ENCODE peak calls at places on chromosomes 3 and 15, in six cellular contexts. F is cardiac muscle cell; Y is CD8-positive, alpha-beta memory T cell; O is mucosa of descending colon; Q is tibial artery; U is MM.1S. K is an unnamed sample.

GRCh38 chr3:126983653-126984390 is 907 bp downstream of the PLXNA1 start:
- DNase-seq in F (peak; percentile 62), Y (no peak), O (peak; percentile 60), Q (no peak), U (no peak), K (no peak)

GRCh38 chr3:179464296-179465092 is 13.2 kb upstream of the GNB4 start:
- DNase-seq in F (no peak), Y (no peak), O (no peak), Q (no peak), U (peak; percentile 23), K (peak; percentile 30)

GRCh38 chr3:80213076-80213475 is 445.3 kb upstream of the ROBO1 start:
- DNase-seq in F (peak; percentile 4), Y (no peak), O (no peak), Q (no peak), U (no peak), K (no peak)

GRCh38 chr3:41679412-41679811 is 282.5 kb downstream of the ULK4 start:
- DNase-seq in F (no peak), Y (no peak), O (no peak), Q (no peak), U (no peak), K (no peak)

GRCh38 chr3:121232309-121233225 is 313.2 kb downstream of the POLQ start:
- DNase-seq in F (no peak), Y (no peak), O (no peak), Q (no peak), U (peak; percentile 57), K (no peak)

GRCh38 chr15:51218249-51218648 is 120.1 kb downstream of the CYP19A1 start:
- DNase-seq in F (no peak), Y (no peak), O (no peak), Q (no peak), U (no peak), K (no peak)

GRCh38 chr3:38151667-38152265 is 13.3 kb downstream of the MYD88 start:
- DNase-seq in F (no peak), Y (peak; percentile 46), O (no peak), Q (no peak), U (no peak), K (no peak)

GRCh38 chr3:147408180-147409105 is 722 bp upstream of the ZIC1 start:
- DNase-seq in F (no peak), Y (no peak), O (no peak), Q (no peak), U (no peak), K (no peak)

GRCh38 chr15:79206940-79207339 is 75.6 kb upstream of the ANKRD34C start:
- DNase-seq in F (no peak), Y (no peak), O (no peak), Q (no peak), U (no peak), K (no peak)

GRCh38 chr3:133301194-133301593 is 98.7 kb upstream of the BFSP2 start:
- DNase-seq in F (no peak), Y (no peak), O (no peak), Q (no peak), U (no peak), K (no peak)

GRCh38 chr3:44685128-44685800 is 27.2 kb upstream of the ZNF502 start:
- DNase-seq in F (peak; percentile 87), Y (peak; percentile 44), O (peak; percentile 78), Q (peak; percentile 58), U (peak; percentile 92), K (peak; percentile 88)

GRCh38 chr3:44048949-44049348 is 192.7 kb upstream of the TOPAZ1 start:
- DNase-seq in F (no peak), Y (no peak), O (no peak), Q (no peak), U (no peak), K (no peak)

GRCh38 chr3:9875448-9875847 is 4.6 kb downstream of the CIDEC start:
- DNase-seq in F (no peak), Y (no peak), O (no peak), Q (no peak), U (no peak), K (no peak)

GRCh38 chr15:81813215-81813614 is 232.6 kb downstream of the MEX3B start:
- DNase-seq in F (no peak), Y (no peak), O (no peak), Q (no peak), U (peak; percentile 21), K (no peak)

GRCh38 chr3:197378987-197379718 is 80.7 kb upstream of the DLG1 start:
- DNase-seq in F (no peak), Y (no peak), O (no peak), Q (no peak), U (peak; percentile 38), K (no peak)

GRCh38 chr3:97911459-97911858 is 60.8 kb downstream of the RIOX2 start:
- DNase-seq in F (no peak), Y (no peak), O (no peak), Q (no peak), U (no peak), K (no peak)

GRCh38 chr3:109687626-109688025 is 350.3 kb upstream of the DPPA4 start:
- DNase-seq in F (no peak), Y (no peak), O (no peak), Q (no peak), U (no peak), K (no peak)

GRCh38 chr3:112786002-112786590 is 60.6 kb downstream of the CD200R1L start:
- DNase-seq in F (peak; percentile 74), Y (no peak), O (no peak), Q (no peak), U (no peak), K (no peak)

GRCh38 chr3:61927332-61927731 is 366.0 kb downstream of the PTPRG start:
- DNase-seq in F (no peak), Y (no peak), O (peak; percentile 30), Q (peak; percentile 73), U (no peak), K (peak; percentile 89)

GRCh38 chr3:139772539-139773500 is 95.0 kb upstream of the NMNAT3 start:
- DNase-seq in F (no peak), Y (no peak), O (no peak), Q (no peak), U (no peak), K (no peak)

GRCh38 chr3:134650431-134651346 is at the start of gene KY:
- DNase-seq in F (peak; percentile 68), Y (no peak), O (peak; percentile 30), Q (no peak), U (peak; percentile 80), K (peak; percentile 80)

GRCh38 chr3:150081084-150081483 is 110.4 kb upstream of the PFN2 start:
- DNase-seq in F (no peak), Y (no peak), O (no peak), Q (no peak), U (no peak), K (no peak)

GRCh38 chr3:130834476-130834875 is 59.4 kb upstream of the ATP2C1 start:
- DNase-seq in F (no peak), Y (no peak), O (no peak), Q (no peak), U (no peak), K (no peak)

GRCh38 chr15:89628301-89628700 is 27.0 kb downstream of the KIF7 start:
- DNase-seq in F (no peak), Y (no peak), O (no peak), Q (no peak), U (no peak), K (peak; percentile 44)

GRCh38 chr15:90868261-90868689 is at the start of gene FURIN:
- DNase-seq in F (no peak), Y (no peak), O (peak; percentile 74), Q (no peak), U (no peak), K (peak; percentile 49)
- H3K4me1 ChIP-seq in F (peaks cover 28% of the 10 kb centered on the region), Y (peaks cover 30% of the 10 kb centered on the region), O (peaks cover 22% of the 10 kb centered on the region), Q (peaks cover 30% of the 10 kb centered on the region), U (no peaks in the 10 kb centered on the region), K (peaks cover 17% of the 10 kb centered on the region)

GRCh38 chr3:195162033-195162669 is 108.8 kb downstream of the XXYLT1 start:
- DNase-seq in F (no peak), Y (peak; percentile 13), O (no peak), Q (peak; percentile 42), U (peak; percentile 59), K (no peak)
- H3K4me1 ChIP-seq in F (peaks cover 8% of the 10 kb centered on the region), Y (peaks cover 15% of the 10 kb centered on the region), O (peaks cover 10% of the 10 kb centered on the region), Q (no peaks in the 10 kb centered on the region), U (peaks cover 47% of the 10 kb centered on the region), K (peaks cover 9% of the 10 kb centered on the region)

GRCh38 chr15:65785151-65785550 is 6.9 kb downstream of the DENND4A start:
- DNase-seq in F (no peak), Y (no peak), O (no peak), Q (no peak), U (no peak), K (no peak)
- H3K4me1 ChIP-seq in F (no peaks in the 10 kb centered on the region), Y (peaks cover 33% of the 10 kb centered on the region), O (peaks cover 6% of the 10 kb centered on the region), Q (peaks cover 10% of the 10 kb centered on the region), U (no peaks in the 10 kb centered on the region), K (peaks cover 3% of the 10 kb centered on the region)

GRCh38 chr15:67125589-67126502 is 60.4 kb downstream of the SMAD3 start:
- DNase-seq in F (no peak), Y (no peak), O (no peak), Q (peak; percentile 91), U (no peak), K (peak; percentile 90)
- H3K4me1 ChIP-seq in F (peaks cover 3% of the 10 kb centered on the region), Y (peaks cover 46% of the 10 kb centered on the region), O (peaks cover 21% of the 10 kb centered on the region), Q (peaks cover 70% of the 10 kb centered on the region), U (no peaks in the 10 kb centered on the region), K (peaks cover 26% of the 10 kb centered on the region)

DNA sequence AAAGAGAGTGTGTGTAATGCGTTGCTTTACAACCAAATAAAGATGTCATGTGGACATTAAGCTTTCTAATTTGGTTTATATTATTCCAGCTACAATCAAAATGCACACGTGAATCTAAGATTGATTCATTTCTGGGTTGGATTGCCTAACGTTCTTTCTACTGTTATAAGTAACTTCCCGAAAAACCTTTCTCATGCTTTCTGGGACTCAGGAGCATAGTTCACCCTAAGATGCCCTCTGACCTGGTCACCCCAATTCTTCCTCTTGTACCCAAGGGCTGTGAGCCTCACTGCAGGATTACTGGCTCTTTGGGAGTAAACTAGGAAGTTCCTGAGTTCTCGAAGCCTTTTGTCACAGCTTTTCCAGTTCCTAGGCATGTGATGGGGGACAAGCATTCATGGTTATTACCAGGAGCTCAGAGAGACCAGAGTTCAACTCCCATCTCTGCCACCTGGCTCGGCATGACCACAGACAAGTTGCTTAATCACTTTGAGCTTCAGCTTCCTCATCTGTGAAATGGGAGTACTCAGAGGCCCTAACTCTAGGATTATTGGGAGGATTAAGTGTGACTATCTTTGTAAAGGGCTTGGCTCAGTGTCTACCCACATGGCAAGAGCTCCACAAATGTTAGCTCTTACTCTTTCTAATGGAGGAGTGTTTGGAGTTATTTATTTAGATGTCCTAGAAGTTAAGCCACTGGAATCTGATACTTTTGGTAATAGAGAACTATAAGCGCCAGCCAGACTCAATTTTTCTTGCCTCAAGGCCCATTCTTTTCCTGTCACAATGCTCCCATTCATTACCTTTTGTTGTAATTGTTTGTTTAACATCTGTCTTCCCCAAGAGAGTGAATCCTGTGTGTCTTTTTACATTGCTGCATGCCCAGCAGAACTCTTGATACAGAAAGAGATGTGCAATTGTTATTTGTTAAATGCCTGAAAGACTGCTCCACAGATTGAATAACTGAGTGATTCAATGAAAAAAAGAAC is 12.5 kb upstream of the LMCD1 start:
- DNase-seq in F (no peak), Y (no peak), O (no peak), Q (no peak), U (no peak), K (no peak)
- H3K4me1 ChIP-seq in F (no peaks in the 10 kb centered on the region), Y (no peaks in the 10 kb centered on the region), O (no peaks in the 10 kb centered on the region), Q (peaks cover 28% of the 10 kb centered on the region), U (no peaks in the 10 kb centered on the region), K (peaks cover 6% of the 10 kb centered on the region)

GRCh38 chr3:47130557-47130956 is 33.4 kb downstream of the SETD2 start:
- DNase-seq in F (no peak), Y (no peak), O (no peak), Q (no peak), U (no peak), K (no peak)
- H3K4me1 ChIP-seq in F (no peaks in the 10 kb centered on the region), Y (peaks cover 27% of the 10 kb centered on the region), O (no peaks in the 10 kb centered on the region), Q (peaks cover 19% of the 10 kb centered on the region), U (no peaks in the 10 kb centered on the region), K (peaks cover 7% of the 10 kb centered on the region)

GRCh38 chr3:72769758-72770540 is 78.3 kb downstream of the SHQ1 start:
- DNase-seq in F (no peak), Y (no peak), O (no peak), Q (no peak), U (no peak), K (no peak)
- H3K4me1 ChIP-seq in F (peaks cover 20% of the 10 kb centered on the region), Y (no peaks in the 10 kb centered on the region), O (no peaks in the 10 kb centered on the region), Q (no peaks in the 10 kb centered on the region), U (no peaks in the 10 kb centered on the region), K (peaks cover 9% of the 10 kb centered on the region)

K was measured in right cardiac atrium.